ENCODE peak calls at places on chromosomes 4 and X, in four cellular contexts. One of them, this sample, is unnamed.

GRCh38 chr4:111650146-111650545 is 495.1 kb upstream of the FAM241A start:
- DNase-seq in sigmoid colon: no peak
- DNase-seq in suprapubic skin: no peak
- DNase-seq in HepG2: no peak
- DNase-seq in this sample: no peak

GRCh38 chrX:138745215-138745614 is 33.7 kb upstream of the FGF13 start:
- DNase-seq in sigmoid colon: no peak
- DNase-seq in suprapubic skin: no peak
- DNase-seq in HepG2: peak; percentile 12
- DNase-seq in this sample: no peak

GRCh38 chrX:41238543-41238942 is 95.4 kb upstream of the DDX3X start:
- DNase-seq in sigmoid colon: no peak
- DNase-seq in suprapubic skin: no peak
- DNase-seq in HepG2: no peak
- DNase-seq in this sample: no peak

GRCh38 chrX:124211312-124211942 is 121.0 kb upstream of the TEX13D start:
- DNase-seq in sigmoid colon: no peak
- DNase-seq in suprapubic skin: no peak
- DNase-seq in HepG2: peak; percentile 28
- DNase-seq in this sample: no peak

GRCh38 chr4:89197920-89198319 is 86.6 kb downstream of the TIGD2 start:
- DNase-seq in sigmoid colon: no peak
- DNase-seq in suprapubic skin: no peak
- DNase-seq in HepG2: no peak
- DNase-seq in this sample: no peak

GRCh38 chr4:21879187-21879586 is 69.4 kb downstream of the KCNIP4 start:
- DNase-seq in sigmoid colon: no peak
- DNase-seq in suprapubic skin: no peak
- DNase-seq in HepG2: peak; percentile 5
- DNase-seq in this sample: no peak

GRCh38 chr4:80077639-80078038 is 4.6 kb upstream of the ANTXR2 start:
- DNase-seq in sigmoid colon: no peak
- DNase-seq in suprapubic skin: no peak
- DNase-seq in HepG2: no peak
- DNase-seq in this sample: no peak

GRCh38 chr4:152540293-152540674 is 4.4 kb upstream of the FBXW7 start:
- DNase-seq in sigmoid colon: no peak
- DNase-seq in suprapubic skin: no peak
- DNase-seq in HepG2: peak; percentile 23
- DNase-seq in this sample: no peak

GRCh38 chrX:152343306-152343705 is 107.8 kb downstream of the GABRA3 start:
- DNase-seq in sigmoid colon: no peak
- DNase-seq in suprapubic skin: no peak
- DNase-seq in HepG2: no peak
- DNase-seq in this sample: no peak

GRCh38 chr4:60241886-60242285 is 958.2 kb upstream of the ADGRL3 start:
- DNase-seq in sigmoid colon: no peak
- DNase-seq in suprapubic skin: no peak
- DNase-seq in HepG2: no peak
- DNase-seq in this sample: no peak

GRCh38 chrX:72609313-72609712 is 36.7 kb upstream of the HDAC8 start:
- DNase-seq in sigmoid colon: no peak
- DNase-seq in suprapubic skin: no peak
- DNase-seq in HepG2: peak; percentile 0
- DNase-seq in this sample: no peak

GRCh38 chr4:113837397-113837796 is 75.9 kb upstream of the CAMK2D start:
- DNase-seq in sigmoid colon: no peak
- DNase-seq in suprapubic skin: no peak
- DNase-seq in HepG2: no peak
- DNase-seq in this sample: no peak

GRCh38 chrX:2502668-2503519 is 2.1 kb upstream of the DHRSX start:
- DNase-seq in sigmoid colon: no peak
- DNase-seq in suprapubic skin: no peak
- DNase-seq in HepG2: no peak
- DNase-seq in this sample: peak; percentile 37

GRCh38 chrX:52422884-52423283 is 54.1 kb downstream of the XAGE2 start:
- DNase-seq in sigmoid colon: no peak
- DNase-seq in suprapubic skin: no peak
- DNase-seq in HepG2: no peak
- DNase-seq in this sample: no peak

GRCh38 chr4:38306482-38307071 is 346.4 kb downstream of the PTTG2 start:
- DNase-seq in sigmoid colon: no peak
- DNase-seq in suprapubic skin: no peak
- DNase-seq in HepG2: no peak
- DNase-seq in this sample: no peak

GRCh38 chr4:7442609-7443140 is 7.9 kb upstream of the PSAPL1 start:
- DNase-seq in sigmoid colon: no peak
- DNase-seq in suprapubic skin: no peak
- DNase-seq in HepG2: no peak
- DNase-seq in this sample: no peak

GRCh38 chrX:45628041-45628440 is 427.4 kb upstream of the DIPK2B start:
- DNase-seq in sigmoid colon: no peak
- DNase-seq in suprapubic skin: no peak
- DNase-seq in HepG2: no peak
- DNase-seq in this sample: no peak

GRCh38 chr4:88027611-88028608 is 20.5 kb downstream of the PKD2 start:
- DNase-seq in sigmoid colon: no peak
- DNase-seq in suprapubic skin: no peak
- DNase-seq in HepG2: no peak
- DNase-seq in this sample: no peak

GRCh38 chr4:52606766-52607165 is 52.3 kb downstream of the USP46 start:
- DNase-seq in sigmoid colon: no peak
- DNase-seq in suprapubic skin: no peak
- DNase-seq in HepG2: no peak
- DNase-seq in this sample: no peak

GRCh38 chr4:26377352-26378311 is 56.8 kb downstream of the RBPJ start:
- DNase-seq in sigmoid colon: no peak
- DNase-seq in suprapubic skin: no peak
- DNase-seq in HepG2: no peak
- DNase-seq in this sample: no peak

GRCh38 chrX:76657499-76657898 is 230.0 kb downstream of the MAGEE1 start:
- DNase-seq in sigmoid colon: no peak
- DNase-seq in suprapubic skin: no peak
- DNase-seq in HepG2: no peak
- DNase-seq in this sample: no peak

GRCh38 chr4:56803473-56803872 is 18.0 kb downstream of the SPINK2 start:
- DNase-seq in sigmoid colon: no peak
- DNase-seq in suprapubic skin: no peak
- DNase-seq in HepG2: no peak
- DNase-seq in this sample: no peak

GRCh38 chr4:90546114-90546513 is 418.9 kb downstream of the CCSER1 start:
- DNase-seq in sigmoid colon: no peak
- DNase-seq in suprapubic skin: no peak
- DNase-seq in HepG2: no peak
- DNase-seq in this sample: no peak

GRCh38 chr4:96352051-96352517 is 512.2 kb downstream of the PDHA2 start:
- DNase-seq in sigmoid colon: no peak
- DNase-seq in suprapubic skin: no peak
- DNase-seq in HepG2: peak; percentile 0
- DNase-seq in this sample: no peak

GRCh38 chr4:15995826-15996225 is 32.9 kb upstream of the FGFBP2 start:
- DNase-seq in sigmoid colon: no peak
- DNase-seq in suprapubic skin: no peak
- DNase-seq in HepG2: no peak
- DNase-seq in this sample: no peak

DNA sequence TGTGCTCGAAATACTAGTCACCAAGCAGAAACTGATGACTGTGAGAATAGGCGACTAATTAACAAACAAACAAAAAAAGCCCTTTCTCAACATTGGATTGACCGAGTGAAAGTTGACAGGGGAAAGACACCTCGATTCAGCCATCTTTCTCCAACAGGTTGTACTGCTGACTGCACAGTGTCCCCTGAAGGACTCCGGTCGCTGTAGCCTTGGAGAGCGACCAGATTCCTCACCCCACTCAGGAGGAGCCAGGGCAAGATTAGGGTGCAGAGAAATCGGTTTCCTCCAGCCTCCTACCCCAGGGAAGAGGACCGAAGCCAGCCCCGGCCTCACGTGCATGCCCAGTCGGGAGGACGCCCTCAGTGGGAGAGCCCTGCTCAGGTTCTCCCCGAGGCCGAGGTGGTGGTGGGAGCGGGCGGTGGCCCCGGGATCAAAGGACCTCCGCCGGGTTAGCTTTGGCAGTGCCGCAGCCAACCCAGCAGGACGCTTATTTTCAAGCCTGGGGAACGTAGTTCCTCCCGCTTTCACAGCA is 1.1 kb upstream of the RAP1GDS1 start:
- DNase-seq in sigmoid colon: peak; percentile 74
- DNase-seq in suprapubic skin: peak; percentile 71
- DNase-seq in HepG2: peak; percentile 52
- DNase-seq in this sample: peak; percentile 59
- TF ChIP-seq POLR2AphosphoS5 in sigmoid colon: no peak
- TF ChIP-seq POLR2AphosphoS5 in suprapubic skin: no peak
- TF ChIP-seq POLR2AphosphoS5 in HepG2: peak; percentile 35
- TF ChIP-seq POLR2AphosphoS5 in this sample: no peak

GRCh38 chrX:23887448-23887847 is 20.3 kb downstream of the APOO start:
- DNase-seq in sigmoid colon: no peak
- DNase-seq in suprapubic skin: no peak
- DNase-seq in HepG2: no peak
- DNase-seq in this sample: peak; percentile 52

GRCh38 chrX:23887918-23888317 is 19.8 kb downstream of the APOO start:
- DNase-seq in sigmoid colon: no peak
- DNase-seq in suprapubic skin: no peak
- DNase-seq in HepG2: no peak
- DNase-seq in this sample: no peak

GRCh38 chrX:23885803-23886202 is 21.9 kb downstream of the APOO start:
- DNase-seq in sigmoid colon: no peak
- DNase-seq in suprapubic skin: no peak
- DNase-seq in HepG2: no peak
- DNase-seq in this sample: no peak

GRCh38 chrX:23883737-23884354 is 23.9 kb downstream of the APOO start:
- DNase-seq in sigmoid colon: no peak
- DNase-seq in suprapubic skin: no peak
- DNase-seq in HepG2: peak; percentile 31
- DNase-seq in this sample: no peak

DNA sequence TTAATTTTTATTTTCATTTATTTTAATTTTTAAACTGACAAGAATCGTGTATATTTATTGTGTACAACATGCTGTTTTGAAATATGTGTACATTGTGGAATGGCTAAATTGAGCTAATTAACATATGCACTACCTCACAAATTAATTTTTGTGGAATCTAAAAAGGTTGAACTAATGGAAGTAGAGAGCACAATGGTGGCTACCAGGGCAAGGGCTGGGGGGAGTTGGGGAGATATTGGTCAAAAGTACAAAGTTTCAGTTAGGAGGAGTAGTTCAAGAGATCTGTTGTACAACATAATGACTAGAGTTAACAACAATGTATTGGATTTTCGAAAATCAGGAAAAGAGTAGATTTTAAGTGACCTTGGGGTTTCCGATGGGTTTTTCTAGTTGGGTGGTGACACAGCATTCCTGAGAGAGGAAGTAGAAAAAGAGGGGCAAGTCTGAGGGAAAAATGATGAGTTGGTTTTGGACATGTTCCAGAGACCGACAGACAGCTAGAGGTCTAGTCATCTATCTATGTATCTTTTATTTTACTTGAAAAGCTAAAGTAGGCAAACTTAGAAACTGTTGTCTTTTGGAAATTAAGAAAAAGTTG is 23.2 kb downstream of the APOO start:
- DNase-seq in sigmoid colon: no peak
- DNase-seq in suprapubic skin: no peak
- DNase-seq in HepG2: peak; percentile 57
- DNase-seq in this sample: no peak
- H3K27ac ChIP-seq in sigmoid colon: no peak overlapping the region
- H3K27ac ChIP-seq in suprapubic skin: no peak overlapping the region
- H3K27ac ChIP-seq in HepG2: peak overlapping the region; percentile 57
- H3K27ac ChIP-seq in this sample: peak overlapping the region; percentile 54

DNA sequence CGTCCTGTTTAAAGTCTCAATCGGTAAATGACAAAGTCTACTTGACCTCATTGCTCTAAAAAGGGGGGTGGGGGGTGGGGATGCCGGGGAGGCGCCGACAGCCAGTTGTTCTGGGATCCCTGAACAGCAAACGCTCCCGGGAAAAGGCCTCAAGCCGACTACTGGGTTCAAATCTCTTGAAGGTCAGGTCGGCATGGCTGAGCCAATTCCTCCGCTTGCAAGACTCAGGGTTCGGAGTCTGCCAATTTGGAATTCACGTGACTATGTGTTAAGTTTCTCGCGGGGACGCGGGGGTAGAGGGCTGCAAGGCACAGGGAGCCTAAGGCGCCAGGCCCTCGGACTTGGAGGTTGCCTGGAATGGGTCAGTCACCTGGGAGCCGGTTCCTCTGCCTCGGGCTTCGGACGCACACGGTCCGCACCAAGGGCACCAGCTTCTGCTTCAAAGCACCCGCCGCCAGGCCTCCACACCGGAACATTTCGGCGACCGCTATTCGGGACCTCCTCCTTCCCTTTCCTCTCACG is 399 bp downstream of the AIFM1 start:
- DNase-seq in sigmoid colon: no peak
- DNase-seq in suprapubic skin: no peak
- DNase-seq in HepG2: peak; percentile 1
- DNase-seq in this sample: no peak
- TF ChIP-seq POLR2A in sigmoid colon: no peak
- TF ChIP-seq POLR2A in suprapubic skin: no peak
- TF ChIP-seq POLR2A in HepG2: no peak
- TF ChIP-seq POLR2A in this sample: no peak

GRCh38 chrX:18425199-18426003 is at the start of gene CDKL5:
- DNase-seq in sigmoid colon: peak; percentile 98
- DNase-seq in suprapubic skin: peak; percentile 98
- DNase-seq in HepG2: peak; percentile 92
- DNase-seq in this sample: peak; percentile 97
- TF ChIP-seq POLR2AphosphoS5 in sigmoid colon: peak; percentile 79
- TF ChIP-seq POLR2AphosphoS5 in suprapubic skin: no peak
- TF ChIP-seq POLR2AphosphoS5 in HepG2: peak; percentile 53
- TF ChIP-seq POLR2AphosphoS5 in this sample: peak; percentile 69